ENCODE peak calls at places on chromosomes 7 and 10, in nine cellular contexts. D is sigmoid colon, T is amniotic epithelial cell, X is G401, S is fibroblast of the aortic adventitia, P is HEK293T, Y is T-cell, B is posterior cingulate gyrus, R is Right ventricle myocardium superior. O is an unnamed sample.

GRCh38 chr10:116659049-116659670 is 38.4 kb downstream of the PNLIPRP2 start:
- DNase-seq in D (no peak), T (no peak), X (no peak), S (no peak), P (no peak), Y (no peak), B (no peak), R (no peak), O (no peak)

GRCh38 chr7:24812313-24812945 is 55.2 kb upstream of the GSDME start:
- DNase-seq in D (no peak), T (peak), X (peak), S (peak), P (peak), Y (peak), B (peak), R (peak), O (peak)

GRCh38 chr7:94182066-94182465 is 177.9 kb upstream of the BET1 start:
- DNase-seq in D (no peak), T (peak), X (no peak), S (peak), P (no peak), Y (no peak), B (no peak), R (no peak), O (no peak)

GRCh38 chr7:121521681-121522405 is 125.7 kb upstream of the FAM3C start:
- DNase-seq in D (no peak), T (no peak), X (peak), S (no peak), P (no peak), Y (no peak), B (no peak), R (no peak), O (no peak)

GRCh38 chr7:115851291-115851690 is 179.3 kb downstream of the TFEC start:
- DNase-seq in D (no peak), T (peak), X (peak), S (peak), P (no peak), Y (no peak), B (no peak), R (no peak), O (no peak)

GRCh38 chr10:132028706-132029105 is 37.0 kb upstream of the JAKMIP3 start:
- DNase-seq in D (no peak), T (no peak), X (no peak), S (no peak), P (no peak), Y (no peak), B (no peak), R (no peak), O (no peak)

GRCh38 chr10:46559231-46559671 is 2.8 kb upstream of the GPRIN2 start:
- DNase-seq in D (peak), T (no peak), X (no peak), S (no peak), P (no peak), Y (no peak), B (peak), R (no peak), O (peak)

GRCh38 chr10:70053212-70053895 is 708 bp downstream of the MACROH2A2 start:
- DNase-seq in D (no peak), T (no peak), X (no peak), S (no peak), P (peak), Y (no peak), B (peak), R (peak), O (peak)

GRCh38 chr7:97024209-97025129 is at the start of gene DLX5:
- DNase-seq in D (no peak), T (peak), X (no peak), S (peak), P (peak), Y (no peak), B (peak), R (no peak), O (peak)

GRCh38 chr10:86654411-86655172 is at the start of gene OPN4:
- DNase-seq in D (peak), T (peak), X (no peak), S (no peak), P (no peak), Y (no peak), B (peak), R (no peak), O (peak)

GRCh38 chr7:39248041-39248692 is 270.5 kb downstream of the POU6F2 start:
- DNase-seq in D (no peak), T (no peak), X (no peak), S (no peak), P (no peak), Y (no peak), B (no peak), R (no peak), O (no peak)

GRCh38 chr10:64535131-64535867 is 1014.1 kb downstream of the REEP3 start:
- DNase-seq in D (no peak), T (no peak), X (no peak), S (no peak), P (no peak), Y (no peak), B (no peak), R (no peak), O (no peak)

GRCh38 chr10:114332808-114333207 is 71.5 kb downstream of the AFAP1L2 start:
- DNase-seq in D (no peak), T (no peak), X (no peak), S (no peak), P (no peak), Y (no peak), B (no peak), R (no peak), O (no peak)

GRCh38 chr7:37247881-37248280 is 200.8 kb downstream of the ELMO1 start:
- DNase-seq in D (no peak), T (peak), X (no peak), S (peak), P (no peak), Y (no peak), B (no peak), R (no peak), O (no peak)

GRCh38 chr7:151665363-151665762 is 145.7 kb upstream of the RHEB start:
- DNase-seq in D (peak), T (peak), X (peak), S (peak), P (no peak), Y (no peak), B (no peak), R (peak), O (no peak)

GRCh38 chr10:32980558-32981468 is 22.8 kb upstream of the ITGB1 start:
- DNase-seq in D (peak), T (peak), X (peak), S (peak), P (peak), Y (peak), B (peak), R (peak), O (peak)

GRCh38 chr10:132417249-132417878 is 20.4 kb downstream of the PWWP2B start:
- DNase-seq in D (no peak), T (no peak), X (no peak), S (no peak), P (no peak), Y (no peak), B (no peak), R (no peak), O (no peak)

GRCh38 chr7:30238721-30239441 is 45.5 kb upstream of the ZNRF2 start:
- DNase-seq in D (peak), T (peak), X (peak), S (peak), P (no peak), Y (no peak), B (no peak), R (peak), O (no peak)

GRCh38 chr7:40717242-40717641 is 582.4 kb downstream of the SUGCT start:
- DNase-seq in D (no peak), T (peak), X (peak), S (peak), P (peak), Y (no peak), B (peak), R (peak), O (peak)

GRCh38 chr10:18214692-18215563 is 74.7 kb downstream of the CACNB2 start:
- DNase-seq in D (peak), T (peak), X (peak), S (peak), P (peak), Y (no peak), B (no peak), R (no peak), O (no peak)

GRCh38 chr10:130300608-130301025 is 164.4 kb downstream of the GLRX3 start:
- DNase-seq in D (no peak), T (peak), X (no peak), S (no peak), P (no peak), Y (peak), B (peak), R (peak), O (peak)

GRCh38 chr7:152054377-152055230 is 29.1 kb downstream of the GALNT11 start:
- DNase-seq in D (no peak), T (peak), X (no peak), S (peak), P (no peak), Y (no peak), B (no peak), R (peak), O (peak)

O was measured in posterior vena cava.